ENCODE peak calls at places on chromosomes 16 and 17, in seven cellular contexts. J is neural crest cell, G is AG04449, O is ascending aorta, B is progenitor cell of endocrine pancreas, K is psoas muscle, D is heart left ventricle. I is an unnamed sample.

GRCh38 chr16:69721441-69721957 is 4.9 kb downstream of the NQO1 start:
- DNase-seq in O (no peak), B (no peak), J (no peak), G (no peak), D (no peak), K (no peak), I (no peak)

GRCh38 chr16:53937068-53937614 is 233.2 kb downstream of the FTO start:
- DNase-seq in D (no peak), B (no peak), J (peak; percentile 28), K (no peak), O (no peak), G (no peak), I (no peak)

GRCh38 chr16:73013974-73014373 is 34.0 kb downstream of the ZFHX3 start:
- DNase-seq in J (no peak), K (no peak), G (no peak), D (no peak), B (no peak), O (peak; percentile 35), I (no peak)

GRCh38 chr17:354651-355556 is 2.3 kb upstream of the RPH3AL start:
- DNase-seq in J (no peak), G (no peak), B (no peak), O (no peak), K (no peak), D (peak; percentile 21), I (no peak)

GRCh38 chr16:89084411-89084810 is 9.2 kb upstream of the ACSF3 start:
- DNase-seq in J (no peak), G (no peak), K (no peak), D (no peak), B (no peak), O (no peak), I (no peak)

GRCh38 chr17:47618416-47618815 is 31.3 kb upstream of the KPNB1 start:
- DNase-seq in J (no peak), G (no peak), K (no peak), O (no peak), B (no peak), D (no peak), I (no peak)

GRCh38 chr16:26111900-26112299 is 420.1 kb downstream of the HS3ST4 start:
- DNase-seq in J (no peak), K (no peak), O (no peak), B (no peak), D (no peak), G (no peak), I (no peak)

GRCh38 chr16:27239906-27240655 is 28.5 kb downstream of the NSMCE1 start:
- DNase-seq in J (no peak), B (no peak), O (peak; percentile 59), G (no peak), D (no peak), K (no peak), I (no peak)

GRCh38 chr16:660459-661183 is 7.3 kb upstream of the RHOT2 start:
- DNase-seq in G (no peak), K (peak; percentile 96), O (peak; percentile 91), J (peak; percentile 75), B (peak; percentile 51), D (peak; percentile 93), I (peak; percentile 63)

GRCh38 chr16:68447721-68448359 is 468 bp downstream of the SMPD3 start:
- DNase-seq in K (no peak), D (no peak), B (no peak), G (no peak), J (no peak), O (no peak), I (no peak)

GRCh38 chr16:79093554-79093967 is 507.0 kb downstream of the MAF start:
- DNase-seq in G (no peak), K (no peak), B (no peak), D (no peak), J (no peak), O (no peak), I (no peak)

GRCh38 chr17:65283704-65284103 is 146.5 kb downstream of the RGS9 start:
- DNase-seq in O (peak; percentile 55), J (no peak), B (no peak), G (no peak), K (no peak), D (no peak), I (no peak)

GRCh38 chr17:65279456-65279855 is 142.3 kb downstream of the RGS9 start:
- DNase-seq in G (no peak), K (no peak), O (peak; percentile 31), D (no peak), B (no peak), J (no peak), I (no peak)

GRCh38 chr17:65277576-65277975 is 140.4 kb downstream of the RGS9 start:
- DNase-seq in J (no peak), K (no peak), D (no peak), O (no peak), G (no peak), B (no peak), I (no peak)

GRCh38 chr17:65278820-65279184 is 141.6 kb downstream of the RGS9 start:
- DNase-seq in G (no peak), D (no peak), J (no peak), K (no peak), O (peak; percentile 55), B (no peak), I (no peak)

DNA sequence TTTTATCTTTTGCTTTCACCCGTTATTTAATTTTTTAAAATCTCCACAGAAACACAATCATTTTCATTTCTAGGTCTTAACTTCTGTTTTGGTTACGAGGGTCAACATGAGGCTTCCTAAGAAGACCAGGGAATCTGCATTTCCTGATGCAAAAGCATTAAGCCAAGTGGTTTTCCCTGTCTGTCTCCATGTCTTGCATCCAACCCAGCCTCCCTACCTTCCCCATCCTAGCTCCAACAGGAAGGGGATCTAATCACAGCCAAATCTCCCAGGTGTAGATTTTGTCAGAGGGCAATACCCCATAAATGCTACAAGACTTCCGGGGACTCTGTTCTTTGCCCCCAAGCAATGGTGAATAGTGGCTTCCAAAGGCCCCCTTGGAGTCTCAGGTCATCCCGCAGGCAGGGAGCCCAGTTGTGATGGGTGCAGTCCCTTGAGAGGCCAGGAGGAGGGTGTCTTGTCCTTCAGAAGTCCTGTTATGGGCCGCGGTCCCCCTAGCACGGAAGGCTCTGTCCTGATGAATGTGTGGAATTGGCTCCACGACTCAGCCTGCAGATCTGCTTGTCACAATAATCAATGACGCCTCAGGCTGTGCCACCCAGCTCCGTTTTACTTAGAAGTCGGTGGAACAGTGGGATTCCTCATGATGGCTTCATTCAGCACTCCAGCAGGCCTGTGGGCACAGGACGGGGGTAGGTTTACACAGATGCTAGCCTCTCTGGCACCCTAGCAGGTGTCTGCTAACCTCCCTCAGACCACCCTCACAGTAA is 141.1 kb downstream of the RGS9 start:
- DNase-seq in B (peak; percentile 41), J (peak; percentile 65), K (no peak), G (no peak), O (peak; percentile 63), D (peak; percentile 31), I (peak; percentile 18)
- TF ChIP-seq CTCF in B (peak; percentile 81), J (peak; percentile 83), K (peak; percentile 33), G (peak; percentile 84), O (no peak), D (peak; percentile 15), I (peak; percentile 69)

GRCh38 chr16:85445779-85446222 is 167.3 kb upstream of the GSE1 start:
- DNase-seq in J (no peak), G (no peak), B (no peak), K (no peak), O (no peak), D (no peak), I (no peak)

GRCh38 chr16:85448557-85449194 is 164.4 kb upstream of the GSE1 start:
- DNase-seq in B (peak; percentile 80), D (no peak), O (no peak), G (no peak), J (no peak), K (no peak), I (no peak)

GRCh38 chr16:85447657-85448313 is 165.3 kb upstream of the GSE1 start:
- DNase-seq in J (no peak), K (no peak), G (no peak), O (no peak), D (no peak), B (no peak), I (no peak)

GRCh38 chr16:85444879-85445778 is 168.0 kb upstream of the GSE1 start:
- DNase-seq in B (no peak), O (no peak), G (no peak), K (no peak), J (no peak), D (no peak), I (no peak)

DNA sequence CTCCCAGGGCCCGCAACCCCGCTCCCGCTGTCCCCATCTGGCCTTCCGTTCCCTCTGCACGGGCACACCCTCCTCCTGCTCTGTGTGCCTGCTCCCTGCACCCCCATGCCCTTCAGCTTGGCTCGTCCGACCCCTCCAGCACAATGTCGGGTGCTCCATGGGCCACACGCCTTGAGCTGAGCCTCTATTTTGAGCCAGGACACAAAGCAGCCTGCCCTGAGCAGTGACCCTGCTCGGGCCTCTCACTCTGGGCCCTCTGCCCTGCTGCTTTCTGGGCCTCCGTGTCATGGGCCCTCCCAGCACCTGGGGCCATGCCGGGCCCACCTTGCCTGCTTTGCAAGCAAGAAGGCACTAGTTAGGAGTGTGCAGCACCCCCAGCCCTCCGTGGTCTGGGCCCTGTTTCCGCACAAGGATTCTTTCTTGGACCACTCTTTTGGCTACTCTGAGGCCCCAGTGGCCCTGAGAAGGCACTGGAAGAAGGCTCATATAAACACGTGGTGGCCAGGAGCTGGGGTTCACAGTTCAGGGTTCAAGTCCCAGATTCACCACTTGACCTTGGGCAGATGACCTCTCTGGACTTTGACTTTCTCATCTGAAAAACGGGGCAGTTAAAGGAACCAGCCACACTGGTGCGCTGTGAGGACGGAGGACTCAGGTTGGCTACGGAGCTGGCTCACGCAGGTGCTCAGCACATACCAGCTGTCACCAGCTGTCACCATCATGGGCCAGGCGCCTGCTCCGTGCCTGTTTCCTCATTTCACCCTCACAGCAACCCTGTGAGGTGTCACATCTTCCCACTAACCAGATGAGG is 166.1 kb upstream of the GSE1 start:
- DNase-seq in D (no peak), G (no peak), B (no peak), O (no peak), J (no peak), K (peak; percentile 81), I (no peak)
- TF ChIP-seq CTCF in D (no peak), G (no peak), B (no peak), O (no peak), J (no peak), K (peak; percentile 24), I (no peak)

DNA sequence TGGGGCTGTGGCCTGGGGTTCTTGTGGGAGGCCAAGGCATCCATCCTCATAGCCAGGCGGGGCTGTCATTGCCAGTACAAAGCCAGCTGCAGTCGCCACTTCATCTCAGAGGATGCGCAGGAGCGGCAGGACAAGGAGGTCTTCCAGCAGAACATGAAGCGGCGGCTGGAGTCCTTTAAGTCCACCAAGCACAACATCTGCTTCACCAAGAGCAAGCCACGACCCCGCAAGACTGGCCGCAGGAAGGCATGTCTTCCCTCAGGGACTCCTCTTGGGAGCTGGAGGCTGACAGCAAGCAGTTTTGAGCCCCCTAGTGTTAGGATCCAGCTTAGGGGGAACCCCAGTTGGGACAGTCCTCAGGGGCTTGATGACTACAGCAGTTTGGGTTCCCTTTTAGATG is 15.1 kb upstream of the PLEKHG4 start:
- DNase-seq in J (no peak), B (no peak), O (no peak), G (no peak), D (peak; percentile 9), K (peak; percentile 30), I (no peak)
- TF ChIP-seq CTCF in J (no peak), B (no peak), O (no peak), G (no peak), D (no peak), K (no peak), I (no peak)

DNA sequence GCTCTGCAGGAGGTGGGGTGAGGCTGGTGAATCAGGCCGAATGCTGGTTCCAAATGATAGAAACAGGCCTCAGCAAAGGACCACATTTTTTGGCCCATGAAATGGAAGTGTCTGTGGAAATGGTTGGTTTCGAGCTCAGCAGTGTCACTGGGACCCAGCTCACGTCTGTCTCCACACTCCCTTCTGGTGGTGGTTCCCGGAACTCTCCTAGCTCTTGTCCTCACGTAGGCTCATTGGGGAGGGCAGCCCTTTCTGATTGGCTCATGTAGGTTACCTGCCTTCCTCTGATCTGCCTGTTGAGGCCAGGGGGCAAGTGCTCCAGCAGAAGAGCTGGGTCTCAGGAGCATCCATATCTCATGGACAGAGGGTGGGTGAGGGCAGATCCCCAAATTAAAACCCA is 4.0 kb downstream of the ALG1 start:
- DNase-seq in D (no peak), J (no peak), G (no peak), K (no peak), B (no peak), O (no peak), I (no peak)
- TF ChIP-seq CTCF in D (no peak), J (no peak), G (no peak), K (no peak), B (no peak), O (no peak), I (no peak)